ENCODE peak calls at places on chromosome 18, in seven cellular contexts. One of them, this sample, is unnamed.

GRCh38 chr18:24019641-24020331 is 5.2 kb downstream of the TTC39C start:
- DNase-seq in stimulated activated CD8-positive, alpha-beta memory T cell treated with anti-CD3 and anti-CD28 coated beads, Interleukin-12 subunit alpha, Interleukin-12 subunit beta, amount 100 ng/mL, for 1 hour: peak
- DNase-seq in astrocyte of the spinal cord: peak
- DNase-seq in fibroblast of lung: no peak
- DNase-seq in M059J: no peak
- DNase-seq in NCI-H2081: no peak
- DNase-seq in Daoy: no peak
- DNase-seq in this sample: no peak

GRCh38 chr18:8562065-8562464 is 47.2 kb upstream of the RAB12 start:
- DNase-seq in NCI-H2081: no peak
- DNase-seq in astrocyte of the spinal cord: no peak
- DNase-seq in Daoy: no peak
- DNase-seq in M059J: no peak
- DNase-seq in stimulated activated CD8-positive, alpha-beta memory T cell treated with anti-CD3 and anti-CD28 coated beads, Interleukin-12 subunit alpha, Interleukin-12 subunit beta, amount 100 ng/mL, for 1 hour: no peak
- DNase-seq in fibroblast of lung: no peak
- DNase-seq in this sample: no peak

GRCh38 chr18:76721207-76721996 is 101.0 kb upstream of the ZNF236 start:
- DNase-seq in astrocyte of the spinal cord: no peak
- DNase-seq in M059J: no peak
- DNase-seq in NCI-H2081: no peak
- DNase-seq in Daoy: no peak
- DNase-seq in stimulated activated CD8-positive, alpha-beta memory T cell treated with anti-CD3 and anti-CD28 coated beads, Interleukin-12 subunit alpha, Interleukin-12 subunit beta, amount 100 ng/mL, for 1 hour: peak
- DNase-seq in fibroblast of lung: no peak
- DNase-seq in this sample: no peak

GRCh38 chr18:48921305-48922202 is 29.2 kb downstream of the SMAD7 start:
- DNase-seq in astrocyte of the spinal cord: no peak
- DNase-seq in NCI-H2081: no peak
- DNase-seq in Daoy: no peak
- DNase-seq in M059J: no peak
- DNase-seq in stimulated activated CD8-positive, alpha-beta memory T cell treated with anti-CD3 and anti-CD28 coated beads, Interleukin-12 subunit alpha, Interleukin-12 subunit beta, amount 100 ng/mL, for 1 hour: no peak
- DNase-seq in fibroblast of lung: no peak
- DNase-seq in this sample: no peak

GRCh38 chr18:43526436-43527150 is 249.3 kb upstream of the SYT4 start:
- DNase-seq in NCI-H2081: no peak
- DNase-seq in Daoy: no peak
- DNase-seq in M059J: no peak
- DNase-seq in fibroblast of lung: no peak
- DNase-seq in stimulated activated CD8-positive, alpha-beta memory T cell treated with anti-CD3 and anti-CD28 coated beads, Interleukin-12 subunit alpha, Interleukin-12 subunit beta, amount 100 ng/mL, for 1 hour: no peak
- DNase-seq in astrocyte of the spinal cord: no peak
- DNase-seq in this sample: no peak

GRCh38 chr18:49041677-49042570 is 91.2 kb upstream of the SMAD7 start:
- DNase-seq in astrocyte of the spinal cord: peak
- DNase-seq in fibroblast of lung: peak
- DNase-seq in Daoy: peak
- DNase-seq in NCI-H2081: no peak
- DNase-seq in M059J: peak
- DNase-seq in stimulated activated CD8-positive, alpha-beta memory T cell treated with anti-CD3 and anti-CD28 coated beads, Interleukin-12 subunit alpha, Interleukin-12 subunit beta, amount 100 ng/mL, for 1 hour: peak
- DNase-seq in this sample: peak

GRCh38 chr18:75247041-75247551 is 36.5 kb downstream of the TSHZ1 start:
- DNase-seq in Daoy: no peak
- DNase-seq in stimulated activated CD8-positive, alpha-beta memory T cell treated with anti-CD3 and anti-CD28 coated beads, Interleukin-12 subunit alpha, Interleukin-12 subunit beta, amount 100 ng/mL, for 1 hour: no peak
- DNase-seq in fibroblast of lung: peak
- DNase-seq in astrocyte of the spinal cord: no peak
- DNase-seq in M059J: peak
- DNase-seq in NCI-H2081: no peak
- DNase-seq in this sample: peak

GRCh38 chr18:48238206-48238605 is 171.0 kb downstream of the ZBTB7C start:
- DNase-seq in stimulated activated CD8-positive, alpha-beta memory T cell treated with anti-CD3 and anti-CD28 coated beads, Interleukin-12 subunit alpha, Interleukin-12 subunit beta, amount 100 ng/mL, for 1 hour: no peak
- DNase-seq in Daoy: peak
- DNase-seq in fibroblast of lung: peak
- DNase-seq in NCI-H2081: no peak
- DNase-seq in M059J: peak
- DNase-seq in astrocyte of the spinal cord: peak
- DNase-seq in this sample: peak

GRCh38 chr18:79587298-79588125 is 92.1 kb upstream of the CTDP1 start:
- DNase-seq in stimulated activated CD8-positive, alpha-beta memory T cell treated with anti-CD3 and anti-CD28 coated beads, Interleukin-12 subunit alpha, Interleukin-12 subunit beta, amount 100 ng/mL, for 1 hour: no peak
- DNase-seq in M059J: no peak
- DNase-seq in astrocyte of the spinal cord: no peak
- DNase-seq in fibroblast of lung: no peak
- DNase-seq in Daoy: no peak
- DNase-seq in NCI-H2081: no peak
- DNase-seq in this sample: no peak

GRCh38 chr18:26503382-26503781 is 45.0 kb downstream of the KCTD1 start:
- DNase-seq in stimulated activated CD8-positive, alpha-beta memory T cell treated with anti-CD3 and anti-CD28 coated beads, Interleukin-12 subunit alpha, Interleukin-12 subunit beta, amount 100 ng/mL, for 1 hour: no peak
- DNase-seq in Daoy: no peak
- DNase-seq in M059J: no peak
- DNase-seq in astrocyte of the spinal cord: no peak
- DNase-seq in fibroblast of lung: no peak
- DNase-seq in NCI-H2081: no peak
- DNase-seq in this sample: peak

GRCh38 chr18:79571221-79572092 is 108.1 kb upstream of the CTDP1 start:
- DNase-seq in astrocyte of the spinal cord: no peak
- DNase-seq in M059J: no peak
- DNase-seq in stimulated activated CD8-positive, alpha-beta memory T cell treated with anti-CD3 and anti-CD28 coated beads, Interleukin-12 subunit alpha, Interleukin-12 subunit beta, amount 100 ng/mL, for 1 hour: no peak
- DNase-seq in Daoy: no peak
- DNase-seq in NCI-H2081: no peak
- DNase-seq in fibroblast of lung: no peak
- DNase-seq in this sample: no peak

GRCh38 chr18:10354241-10354811 is 100.1 kb upstream of the APCDD1 start:
- DNase-seq in stimulated activated CD8-positive, alpha-beta memory T cell treated with anti-CD3 and anti-CD28 coated beads, Interleukin-12 subunit alpha, Interleukin-12 subunit beta, amount 100 ng/mL, for 1 hour: no peak
- DNase-seq in Daoy: no peak
- DNase-seq in M059J: no peak
- DNase-seq in astrocyte of the spinal cord: no peak
- DNase-seq in fibroblast of lung: no peak
- DNase-seq in NCI-H2081: no peak
- DNase-seq in this sample: no peak

GRCh38 chr18:53991805-53992204 is 232.7 kb downstream of the MBD2 start:
- DNase-seq in astrocyte of the spinal cord: peak
- DNase-seq in stimulated activated CD8-positive, alpha-beta memory T cell treated with anti-CD3 and anti-CD28 coated beads, Interleukin-12 subunit alpha, Interleukin-12 subunit beta, amount 100 ng/mL, for 1 hour: no peak
- DNase-seq in Daoy: no peak
- DNase-seq in fibroblast of lung: peak
- DNase-seq in NCI-H2081: no peak
- DNase-seq in M059J: peak
- DNase-seq in this sample: peak

This sample was measured in mammary epithelial cell.